ENCODE peak calls at places on chromosomes 3 and 15, in ten cellular contexts. H, Z, E, B, O, S, X, J, I and T are unnamed samples.

GRCh38 chr15:90968434-90968833 is 13.8 kb downstream of the RCCD1 start:
- DNase-seq in H (no peak), Z (no peak), E (no peak), B (no peak), O (no peak), S (no peak), X (no peak), J (no peak), I (no peak), T (no peak)

GRCh38 chr15:57866149-57866736 is 159.7 kb downstream of the POLR2M start:
- DNase-seq in H (no peak), Z (no peak), E (peak; percentile 53), B (peak; percentile 22), O (peak; percentile 82), S (peak; percentile 39), X (peak; percentile 69), J (peak; percentile 61), I (peak; percentile 67), T (peak; percentile 45)

GRCh38 chr3:131350506-131350905 is 31.1 kb upstream of the NUDT16 start:
- DNase-seq in H (no peak), Z (no peak), E (peak; percentile 14), B (no peak), O (no peak), S (no peak), X (no peak), J (no peak), I (no peak), T (no peak)

GRCh38 chr3:28916713-28917499 is 364.0 kb upstream of the RBMS3 start:
- DNase-seq in H (peak; percentile 59), Z (peak; percentile 32), E (no peak), B (peak; percentile 29), O (peak; percentile 19), S (peak; percentile 32), X (peak; percentile 62), J (peak; percentile 84), I (peak; percentile 48), T (peak; percentile 28)

GRCh38 chr3:145417678-145418077 is 743.3 kb downstream of the PLOD2 start:
- DNase-seq in H (no peak), Z (no peak), E (no peak), B (no peak), O (no peak), S (no peak), X (no peak), J (no peak), I (no peak), T (no peak)

GRCh38 chr3:156455839-156456238 is 99.1 kb downstream of the SSR3 start:
- DNase-seq in H (no peak), Z (no peak), E (no peak), B (no peak), O (peak; percentile 69), S (no peak), X (no peak), J (peak; percentile 29), I (peak; percentile 53), T (no peak)

GRCh38 chr3:134009345-134010000 is 20.3 kb downstream of the SLCO2A1 start:
- DNase-seq in H (no peak), Z (no peak), E (no peak), B (no peak), O (no peak), S (no peak), X (no peak), J (no peak), I (no peak), T (no peak)

GRCh38 chr3:126964261-126964660 is 18.7 kb upstream of the PLXNA1 start:
- DNase-seq in H (no peak), Z (no peak), E (no peak), B (no peak), O (no peak), S (no peak), X (no peak), J (no peak), I (no peak), T (no peak)

GRCh38 chr15:57395292-57395691 is 19.0 kb downstream of the CGNL1 start:
- DNase-seq in H (peak; percentile 2), Z (no peak), E (no peak), B (no peak), O (no peak), S (no peak), X (no peak), J (peak; percentile 47), I (no peak), T (no peak)

GRCh38 chr15:92460023-92460422 is 66.3 kb downstream of the ST8SIA2 start:
- DNase-seq in H (no peak), Z (no peak), E (no peak), B (no peak), O (no peak), S (no peak), X (no peak), J (no peak), I (no peak), T (no peak)

GRCh38 chr3:167450195-167450594 is 23.6 kb downstream of the SERPINI2 start:
- DNase-seq in H (no peak), Z (no peak), E (no peak), B (no peak), O (no peak), S (no peak), X (no peak), J (peak; percentile 26), I (no peak), T (peak; percentile 10)

GRCh38 chr15:47384316-47384715 is 333.0 kb upstream of the SEMA6D start:
- DNase-seq in H (no peak), Z (peak; percentile 77), E (no peak), B (no peak), O (no peak), S (no peak), X (peak; percentile 64), J (no peak), I (peak; percentile 55), T (no peak)

GRCh38 chr3:157606392-157607197 is 103.4 kb upstream of the VEPH1 start:
- DNase-seq in H (no peak), Z (peak; percentile 39), E (peak; percentile 70), B (no peak), O (peak; percentile 84), S (peak; percentile 39), X (peak; percentile 74), J (peak; percentile 68), I (peak; percentile 83), T (peak; percentile 51)

GRCh38 chr3:61956236-61956635 is 394.9 kb downstream of the PTPRG start:
- DNase-seq in H (no peak), Z (peak; percentile 39), E (no peak), B (no peak), O (no peak), S (no peak), X (no peak), J (no peak), I (no peak), T (no peak)

GRCh38 chr15:79595271-79595670 is 163.1 kb downstream of the MINAR1 start:
- DNase-seq in H (no peak), Z (no peak), E (no peak), B (no peak), O (no peak), S (no peak), X (no peak), J (no peak), I (no peak), T (no peak)

GRCh38 chr15:79598639-79599038 is 166.5 kb downstream of the MINAR1 start:
- DNase-seq in H (no peak), Z (no peak), E (no peak), B (no peak), O (no peak), S (no peak), X (no peak), J (no peak), I (no peak), T (no peak)

GRCh38 chr15:79592126-79592525 is 160.0 kb downstream of the MINAR1 start:
- DNase-seq in H (no peak), Z (no peak), E (no peak), B (no peak), O (no peak), S (no peak), X (no peak), J (no peak), I (no peak), T (no peak)

GRCh38 chr15:79595995-79596622 is 164.0 kb downstream of the MINAR1 start:
- DNase-seq in H (peak; percentile 34), Z (peak; percentile 27), E (peak; percentile 95), B (no peak), O (peak; percentile 72), S (peak; percentile 75), X (peak; percentile 90), J (peak; percentile 93), I (peak; percentile 94), T (peak; percentile 86)

GRCh38 chr15:79593119-79593869 is 161.2 kb downstream of the MINAR1 start:
- DNase-seq in H (no peak), Z (no peak), E (no peak), B (no peak), O (peak; percentile 22), S (no peak), X (peak; percentile 14), J (no peak), I (peak; percentile 55), T (no peak)
- TF ChIP-seq CTCF in H (peak; percentile 28), Z (peak; percentile 48), E (peak; percentile 14), B (no peak), O (no peak), S (no peak), X (peak; percentile 32), J (no peak), I (peak; percentile 42), T (peak; percentile 15)

DNA sequence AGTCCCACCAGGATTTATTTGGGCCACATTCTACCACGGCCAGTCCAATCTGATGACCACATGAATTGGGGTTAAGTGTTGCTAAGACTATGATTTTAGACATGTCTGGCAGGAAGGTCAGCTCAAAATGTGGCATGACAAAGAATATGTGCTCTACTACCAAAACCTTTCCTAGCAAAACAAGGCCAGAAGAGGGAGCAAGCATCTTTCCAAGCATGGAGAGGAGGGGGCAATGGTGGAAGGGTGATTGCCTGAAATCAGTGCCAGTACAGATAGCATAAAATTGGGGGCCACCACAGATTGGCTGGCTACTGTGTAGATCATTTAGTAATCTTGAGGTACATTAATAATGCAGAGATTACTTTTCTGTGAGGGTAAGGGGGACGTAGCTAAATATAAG is 43.2 kb downstream of the TMEM39A start:
- DNase-seq in H (no peak), Z (no peak), E (no peak), B (no peak), O (no peak), S (no peak), X (no peak), J (no peak), I (peak; percentile 29), T (no peak)
- TF ChIP-seq CTCF in H (no peak), Z (peak; percentile 12), E (peak; percentile 5), B (no peak), O (no peak), S (no peak), X (peak; percentile 6), J (no peak), I (peak; percentile 47), T (no peak)

GRCh38 chr3:56799251-56799882 is 2.4 kb downstream of the ARHGEF3 start:
- DNase-seq in H (peak; percentile 42), Z (no peak), E (peak; percentile 24), B (no peak), O (no peak), S (peak; percentile 48), X (peak; percentile 59), J (peak; percentile 82), I (peak; percentile 50), T (peak; percentile 41)
- TF ChIP-seq CTCF in H (peak; percentile 29), Z (peak; percentile 47), E (peak; percentile 61), B (peak; percentile 84), O (peak; percentile 39), S (peak; percentile 56), X (peak; percentile 51), J (peak; percentile 31), I (peak; percentile 73), T (peak; percentile 57)

DNA sequence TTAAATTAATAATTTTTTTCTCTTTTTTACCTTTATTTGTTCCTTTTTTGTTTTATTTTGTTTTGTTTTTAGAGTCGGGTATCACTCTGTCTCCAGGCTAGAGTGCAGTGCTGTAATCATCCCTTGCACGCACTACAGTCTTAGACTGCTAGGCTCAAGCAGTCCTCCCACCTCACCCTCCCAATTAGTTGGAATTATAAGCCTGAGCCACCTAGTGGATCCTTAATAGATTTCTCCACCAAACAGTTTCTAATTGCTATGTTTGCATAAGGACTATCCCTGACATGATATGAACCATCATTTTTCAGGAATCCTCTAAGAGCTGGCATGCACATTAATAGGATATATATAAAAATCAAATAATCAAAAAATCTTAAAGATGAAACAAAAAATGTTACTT is 993.2 kb downstream of the OTOL1 start:
- DNase-seq in H (no peak), Z (no peak), E (no peak), B (no peak), O (no peak), S (no peak), X (peak; percentile 31), J (no peak), I (peak; percentile 21), T (no peak)
- TF ChIP-seq CTCF in H (no peak), Z (no peak), E (no peak), B (no peak), O (no peak), S (no peak), X (peak; percentile 31), J (no peak), I (peak; percentile 36), T (no peak)